ENCODE peak calls at places on chromosome 14, in seven cellular contexts. O is C1 segment of cervical spinal cord; V is cardiac fibroblast; W is iPS DF 6.9; N is T-helper 1 cell; C is BJ; J is stimulated activated CD8-positive, alpha-beta memory T cell treated with anti-CD3 and anti-CD28 coated beads, Interleukin-15, amount 100 ng/mL, for 24 hours. H is an unnamed sample.

GRCh38 chr14:75636100-75636692 is 24.5 kb downstream of the ERG28 start:
- DNase-seq in O (peak), V (peak), W (no peak), N (no peak), C (peak), J (no peak), H (peak)

GRCh38 chr14:48027115-48027514 is 351.7 kb upstream of the MDGA2 start:
- DNase-seq in O (no peak), V (no peak), W (no peak), N (no peak), C (no peak), J (no peak), H (no peak)

GRCh38 chr14:74616507-74616906 is 4.5 kb upstream of the LTBP2 start:
- DNase-seq in O (no peak), V (peak), W (no peak), N (no peak), C (no peak), J (no peak), H (no peak)

GRCh38 chr14:100673085-100673806 is 53.4 kb upstream of the DLK1 start:
- DNase-seq in O (no peak), V (no peak), W (no peak), N (no peak), C (no peak), J (no peak), H (no peak)

GRCh38 chr14:34496679-34497513 is 34.9 kb upstream of the SPTSSA start:
- DNase-seq in O (peak), V (peak), W (peak), N (no peak), C (peak), J (no peak), H (peak)

GRCh38 chr14:50859296-50859624 is 12.6 kb upstream of the ABHD12B start:
- DNase-seq in O (no peak), V (no peak), W (no peak), N (no peak), C (no peak), J (no peak), H (no peak)

GRCh38 chr14:45838597-45838996 is 585.6 kb upstream of the MIS18BP1 start:
- DNase-seq in O (no peak), V (no peak), W (no peak), N (no peak), C (no peak), J (no peak), H (no peak)

GRCh38 chr14:68659021-68659931 is 133.6 kb downstream of the ZFP36L1 start:
- DNase-seq in O (no peak), V (peak), W (no peak), N (no peak), C (no peak), J (no peak), H (no peak)

GRCh38 chr14:102786758-102787157 is 9.5 kb downstream of the TRAF3 start:
- DNase-seq in O (no peak), V (no peak), W (no peak), N (no peak), C (no peak), J (no peak), H (no peak)

GRCh38 chr14:32507029-32507984 is 178.2 kb downstream of the AKAP6 start:
- DNase-seq in O (no peak), V (peak), W (no peak), N (no peak), C (peak), J (no peak), H (no peak)